ENCODE peak calls at places on chromosomes 6 and 20, in five cellular contexts. E is sciatic nerve, S is NAMALWA, P is foreskin fibroblast, R is IMR-90. M is an unnamed sample.

GRCh38 chr20:6622041-6622440 is 145.4 kb upstream of the BMP2 start:
- DNase-seq in E (no peak), S (no peak), P (no peak), R (no peak), M (no peak)

GRCh38 chr6:158207452-158207788 is 39.3 kb downstream of the GTF2H5 start:
- DNase-seq in E (no peak), S (no peak), P (no peak), R (peak), M (no peak)

GRCh38 chr6:56863366-56863765 is 91.5 kb upstream of the BEND6 start:
- DNase-seq in E (no peak), S (no peak), P (peak), R (peak), M (no peak)

GRCh38 chr6:127073222-127073621 is 45.2 kb upstream of the RSPO3 start:
- DNase-seq in E (no peak), S (no peak), P (no peak), R (peak), M (no peak)

GRCh38 chr6:56850618-56851017 is 104.3 kb upstream of the BEND6 start:
- DNase-seq in E (no peak), S (no peak), P (no peak), R (no peak), M (no peak)

GRCh38 chr6:23690650-23691049 is 435.4 kb upstream of the NRSN1 start:
- DNase-seq in E (no peak), S (no peak), P (no peak), R (no peak), M (no peak)

GRCh38 chr20:20184149-20184548 is 131.8 kb downstream of the CFAP61 start:
- DNase-seq in E (no peak), S (peak), P (no peak), R (no peak), M (no peak)

GRCh38 chr20:61779176-61779965 is 286.3 kb downstream of the TAF4 start:
- DNase-seq in E (no peak), S (no peak), P (no peak), R (no peak), M (no peak)

GRCh38 chr6:21486115-21486514 is 107.4 kb upstream of the SOX4 start:
- DNase-seq in E (no peak), S (no peak), P (no peak), R (no peak), M (no peak)

GRCh38 chr20:53578492-53579222 is 15.0 kb downstream of the ZNF217 start:
- DNase-seq in E (no peak), S (peak), P (peak), R (peak), M (peak)

GRCh38 chr6:32954983-32955802 is 2.3 kb upstream of the HLA-DMA start:
- DNase-seq in E (no peak), S (peak), P (no peak), R (peak), M (peak)

GRCh38 chr6:143328885-143329284 is 121.6 kb downstream of the ADAT2 start:
- DNase-seq in E (no peak), S (no peak), P (no peak), R (peak), M (no peak)

GRCh38 chr6:45718901-45719300 is 296.8 kb downstream of the CLIC5 start:
- DNase-seq in E (no peak), S (no peak), P (peak), R (peak), M (no peak)

GRCh38 chr6:150788135-150788534 is 77.4 kb upstream of the MTHFD1L start:
- DNase-seq in E (no peak), S (no peak), P (no peak), R (no peak), M (no peak)